ENCODE peak calls at places on chromosomes 11 and 22, in nine cellular contexts. F is activated naive CD4-positive, alpha-beta T cell; D is KBM-7; V is RWPE1; T is GM23248; I is A549; C is NCI-H1092; P is BE2C; E is MV-4-11. B is an unnamed sample.
A peak's percentile ranks its signal among the peaks of the same experiment; 100 is the strongest.

GRCh38 chr11:64319421-64319761 is 1.5 kb downstream of the PRDX5 start:
- DNase-seq in P (no peak), V (no peak), C (no peak), I (no peak), T (peak; percentile 42), F (no peak), D (peak; percentile 31), E (peak; percentile 55), B (no peak)

GRCh38 chr11:61607426-61607825 is 26.6 kb upstream of the SYT7 start:
- DNase-seq in P (no peak), E (no peak), V (no peak), F (no peak), T (no peak), C (no peak), I (no peak), D (no peak), B (no peak)

GRCh38 chr11:86068138-86068861 is 584 bp downstream of the PICALM start:
- DNase-seq in V (no peak), F (peak; percentile 40), T (peak; percentile 60), I (peak; percentile 28), E (no peak), D (peak; percentile 51), C (peak; percentile 22), P (peak; percentile 38), B (no peak)

GRCh38 chr11:95148938-95149337 is 59.3 kb downstream of the ENDOD1 start:
- DNase-seq in I (no peak), V (no peak), C (no peak), T (no peak), F (no peak), E (peak; percentile 16), D (no peak), P (no peak), B (no peak)

GRCh38 chr22:21759631-21760030 is 24.0 kb upstream of the YPEL1 start:
- DNase-seq in P (no peak), F (no peak), C (no peak), V (no peak), E (no peak), I (no peak), D (no peak), T (no peak), B (no peak)

GRCh38 chr22:40273319-40273718 is 73.0 kb upstream of the ADSL start:
- DNase-seq in F (no peak), V (no peak), D (no peak), P (no peak), C (no peak), T (no peak), E (no peak), I (no peak), B (no peak)

GRCh38 chr11:119169272-119169719 is 771 bp downstream of the NLRX1 start:
- DNase-seq in I (peak; percentile 51), C (no peak), E (no peak), T (peak; percentile 62), F (no peak), P (no peak), D (peak; percentile 71), V (peak; percentile 57), B (peak; percentile 26)

GRCh38 chr22:26066534-26066933 is 102.7 kb upstream of the SEZ6L start:
- DNase-seq in I (no peak), D (no peak), V (no peak), T (no peak), P (no peak), F (no peak), E (no peak), C (peak; percentile 90), B (no peak)

GRCh38 chr11:93082900-93083299 is 113.4 kb downstream of the MTNR1B start:
- DNase-seq in F (no peak), I (no peak), V (no peak), D (no peak), E (no peak), P (no peak), T (no peak), C (no peak), B (no peak)

GRCh38 chr11:120660024-120660565 is 148.5 kb downstream of the GRIK4 start:
- DNase-seq in V (peak; percentile 15), D (peak; percentile 38), C (no peak), I (peak; percentile 44), F (no peak), E (peak; percentile 69), P (peak; percentile 59), T (peak; percentile 62), B (peak; percentile 52)

GRCh38 chr11:76233936-76234703 is 27.8 kb upstream of the WNT11 start:
- DNase-seq in E (peak; percentile 65), C (no peak), V (no peak), I (no peak), T (peak; percentile 67), F (no peak), P (peak; percentile 54), D (no peak), B (no peak)